ENCODE peak calls at places on chromosomes 1 and 21, in seven cellular contexts. K is AG10803, N is nephron progenitor cell, G is activated B cell treated with CpG ODN at 0.5 μM for 24 hours, C is breast epithelium, V is GM20000, U is cardiac muscle cell. D is an unnamed sample.

GRCh38 chr21:41621523-41621922 is 113.6 kb upstream of the TMPRSS2 start:
- DNase-seq in N (no peak), G (no peak), V (no peak), K (peak), C (no peak), U (no peak), D (no peak)

GRCh38 chr1:153429266-153430165 is 13.2 kb downstream of the S100A7A start:
- DNase-seq in V (no peak), N (no peak), K (no peak), C (no peak), G (no peak), U (no peak), D (no peak)

GRCh38 chr1:22886211-22886610 is 86.5 kb downstream of the LACTBL1 start:
- DNase-seq in K (peak), U (no peak), C (no peak), N (no peak), V (no peak), G (no peak), D (no peak)

GRCh38 chr1:219517031-219517430 is 95.9 kb downstream of the ZC3H11B start:
- DNase-seq in K (no peak), C (no peak), U (no peak), N (no peak), V (no peak), G (no peak), D (no peak)

GRCh38 chr1:223358826-223359225 is 5.2 kb downstream of the SUSD4 start:
- DNase-seq in N (no peak), U (no peak), K (no peak), V (no peak), G (no peak), C (no peak), D (no peak)

GRCh38 chr1:212234431-212235298 is 50.5 kb upstream of the PPP2R5A start:
- DNase-seq in U (peak), N (no peak), G (no peak), V (peak), K (peak), C (no peak), D (no peak)

GRCh38 chr1:145782166-145783099 is 41.5 kb downstream of the RNF115 start:
- DNase-seq in V (no peak), C (no peak), U (no peak), N (no peak), K (peak), G (no peak), D (no peak)

GRCh38 chr21:34035619-34036354 is 37.6 kb upstream of the MRPS6 start:
- DNase-seq in U (no peak), K (no peak), G (no peak), N (no peak), C (no peak), V (no peak), D (no peak)

GRCh38 chr1:20867062-20867461 is 80.0 kb upstream of the HP1BP3 start:
- DNase-seq in G (no peak), U (no peak), V (no peak), K (no peak), N (no peak), C (no peak), D (no peak)

GRCh38 chr1:26317612-26318337 is at the start of gene CD52:
- DNase-seq in V (peak), N (no peak), K (no peak), G (peak), U (no peak), C (no peak), D (no peak)

GRCh38 chr1:185559684-185560310 is 174.4 kb upstream of the HMCN1 start:
- DNase-seq in G (no peak), V (peak), K (peak), U (peak), C (no peak), N (no peak), D (peak)

GRCh38 chr1:156963621-156964020 is 43.2 kb downstream of the LRRC71 start:
- DNase-seq in K (peak), U (no peak), N (no peak), V (no peak), G (no peak), C (no peak), D (peak)

GRCh38 chr1:9314101-9314500 is 21.4 kb downstream of the SPSB1 start:
- DNase-seq in K (no peak), C (no peak), G (no peak), V (no peak), N (no peak), U (no peak), D (no peak)

GRCh38 chr21:41726970-41727783 is 39.7 kb downstream of the RIPK4 start:
- DNase-seq in U (no peak), K (peak), G (no peak), C (peak), N (no peak), V (no peak), D (no peak)

GRCh38 chr21:41802684-41803083 is 35.8 kb upstream of the RIPK4 start:
- DNase-seq in U (no peak), G (no peak), C (peak), V (no peak), K (peak), N (no peak), D (no peak)

GRCh38 chr1:1419812-1420653 is 1.0 kb downstream of the ANKRD65 start:
- DNase-seq in V (peak), U (no peak), C (no peak), G (no peak), K (no peak), N (peak), D (peak)

GRCh38 chr21:36916718-36917117 is 49.8 kb downstream of the HLCS start:
- DNase-seq in G (no peak), U (no peak), V (no peak), C (no peak), K (no peak), N (no peak), D (no peak)

GRCh38 chr1:209879539-209879938 is 51.8 kb downstream of the UTP25 start:
- DNase-seq in V (no peak), U (no peak), C (no peak), N (no peak), G (no peak), K (no peak), D (no peak)

GRCh38 chr21:41571938-41572510 is 64.1 kb upstream of the TMPRSS2 start:
- DNase-seq in G (no peak), N (no peak), U (no peak), V (no peak), K (no peak), C (no peak), D (no peak)

GRCh38 chr1:101105877-101106276 is 80.3 kb upstream of the DPH5 start:
- DNase-seq in G (no peak), U (no peak), N (no peak), K (peak), V (no peak), C (no peak), D (no peak)

GRCh38 chr1:244010191-244010590 is 40.9 kb upstream of the ZBTB18 start:
- DNase-seq in K (no peak), N (no peak), V (no peak), U (no peak), G (no peak), C (no peak), D (no peak)

GRCh38 chr1:12447301-12447700 is 170.7 kb downstream of the DHRS3 start:
- DNase-seq in C (no peak), N (no peak), U (no peak), G (no peak), V (no peak), K (peak), D (no peak)

GRCh38 chr1:66355756-66356155 is 178.2 kb upstream of the SGIP1 start:
- DNase-seq in G (no peak), N (no peak), U (no peak), K (no peak), V (no peak), C (no peak), D (no peak)

GRCh38 chr1:199512037-199512710 is 515.3 kb upstream of the NR5A2 start:
- DNase-seq in G (no peak), V (no peak), N (peak), U (no peak), C (no peak), K (no peak), D (no peak)

GRCh38 chr1:210663730-210664573 is 335.2 kb downstream of the HHAT start:
- DNase-seq in V (no peak), K (no peak), G (no peak), C (no peak), U (peak), N (no peak), D (no peak)

GRCh38 chr1:10867914-10868598 is 71.6 kb upstream of the CASZ1 start:
- DNase-seq in V (no peak), C (no peak), K (no peak), U (no peak), G (no peak), N (no peak), D (no peak)

GRCh38 chr1:13805431-13805830 is 105.4 kb downstream of the PRDM2 start:
- DNase-seq in K (no peak), U (no peak), V (no peak), C (no peak), N (no peak), G (no peak), D (no peak)

GRCh38 chr1:13808729-13809131 is 108.7 kb downstream of the PRDM2 start:
- DNase-seq in G (no peak), C (no peak), N (no peak), K (peak), U (peak), V (no peak), D (no peak)

GRCh38 chr1:13809461-13810159 is 109.6 kb downstream of the PRDM2 start:
- DNase-seq in N (no peak), C (no peak), G (no peak), U (no peak), K (no peak), V (no peak), D (no peak)

GRCh38 chr1:13806108-13806507 is 106.1 kb downstream of the PRDM2 start:
- DNase-seq in U (no peak), K (no peak), V (no peak), N (no peak), G (no peak), C (no peak), D (no peak)

GRCh38 chr1:13807213-13807612 is 107.2 kb downstream of the PRDM2 start:
- DNase-seq in U (peak), G (no peak), C (peak), N (peak), V (peak), K (peak), D (no peak)
- TF ChIP-seq CTCF in U (peak), G (no peak), C (peak), N (peak), V (peak), K (peak), D (peak)

GRCh38 chr21:45819478-45820170 is 161.9 kb upstream of the COL6A1 start:
- DNase-seq in N (no peak), G (no peak), C (peak), K (no peak), U (no peak), V (no peak), D (no peak)

GRCh38 chr21:45822002-45822397 is 159.6 kb upstream of the COL6A1 start:
- DNase-seq in G (no peak), N (no peak), U (no peak), K (no peak), V (no peak), C (no peak), D (no peak)

GRCh38 chr21:45818904-45819285 is 162.7 kb upstream of the COL6A1 start:
- DNase-seq in G (no peak), K (peak), V (no peak), C (peak), N (no peak), U (no peak), D (no peak)

GRCh38 chr21:45821315-45822001 is 160.1 kb upstream of the COL6A1 start:
- DNase-seq in V (no peak), N (no peak), G (no peak), C (no peak), K (no peak), U (no peak), D (no peak)

DNA sequence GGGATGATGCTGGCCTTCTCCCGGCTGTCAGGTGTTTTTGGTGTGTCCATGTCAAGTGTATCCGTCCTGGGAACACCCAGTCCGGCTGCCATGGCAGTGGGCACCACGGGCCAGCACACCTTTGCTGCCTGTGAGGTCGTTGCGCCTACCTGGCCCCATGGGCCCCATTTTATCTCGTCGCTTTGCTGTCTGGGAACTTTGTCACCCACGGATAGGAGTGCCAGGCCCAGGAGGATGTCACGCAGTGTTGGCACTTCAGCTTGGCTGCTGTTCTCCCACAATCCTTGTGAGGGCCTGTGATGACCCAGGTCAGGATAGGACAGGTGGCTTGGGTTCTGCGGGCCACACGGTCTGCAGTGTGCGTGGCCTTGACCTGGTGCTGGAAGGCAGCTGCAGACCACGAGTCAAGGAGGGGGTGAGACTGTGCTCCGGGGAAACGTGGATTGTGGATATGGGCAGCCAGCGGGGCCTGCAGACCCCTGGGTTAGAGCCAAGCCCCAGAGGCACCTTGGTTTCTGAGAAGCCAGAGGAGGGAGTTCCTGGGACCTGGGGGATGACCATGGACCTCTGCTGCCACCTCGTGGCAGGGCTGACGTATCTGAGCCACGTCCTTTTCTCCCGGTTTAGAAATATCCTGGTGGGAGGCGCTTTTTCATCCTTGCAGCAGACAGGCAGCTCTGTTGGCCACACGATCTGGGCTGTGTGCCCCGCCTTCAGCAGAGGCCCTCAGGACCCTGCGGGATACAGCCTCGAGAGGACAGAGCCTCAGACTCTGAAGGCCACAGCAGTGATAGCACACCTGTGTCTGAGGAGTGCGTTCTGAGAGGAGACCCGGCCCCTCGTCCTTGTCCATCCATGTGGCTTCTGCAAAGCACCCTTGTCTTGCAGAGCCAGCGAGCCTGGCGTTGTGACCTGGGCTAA is 161.1 kb upstream of the COL6A1 start:
- DNase-seq in N (peak), U (peak), K (peak), G (peak), V (peak), C (peak), D (peak)
- TF ChIP-seq CTCF in N (peak), U (peak), K (peak), G (no peak), V (peak), C (peak), D (peak)

GRCh38 chr21:44801468-44802395 is at the start of gene UBE2G2:
- DNase-seq in C (peak), G (peak), N (peak), V (peak), K (peak), U (peak), D (peak)

GRCh38 chr21:44802396-44803153 is 955 bp upstream of the UBE2G2 start:
- DNase-seq in N (peak), C (no peak), V (peak), K (no peak), G (no peak), U (peak), D (no peak)

GRCh38 chr21:44797775-44798174 is 3.8 kb downstream of the UBE2G2 start:
- DNase-seq in K (no peak), U (no peak), N (no peak), V (no peak), G (no peak), C (no peak), D (no peak)

GRCh38 chr21:44800971-44801467 is 601 bp downstream of the UBE2G2 start:
- DNase-seq in V (peak), C (no peak), N (peak), K (peak), U (peak), G (no peak), D (no peak)

DNA sequence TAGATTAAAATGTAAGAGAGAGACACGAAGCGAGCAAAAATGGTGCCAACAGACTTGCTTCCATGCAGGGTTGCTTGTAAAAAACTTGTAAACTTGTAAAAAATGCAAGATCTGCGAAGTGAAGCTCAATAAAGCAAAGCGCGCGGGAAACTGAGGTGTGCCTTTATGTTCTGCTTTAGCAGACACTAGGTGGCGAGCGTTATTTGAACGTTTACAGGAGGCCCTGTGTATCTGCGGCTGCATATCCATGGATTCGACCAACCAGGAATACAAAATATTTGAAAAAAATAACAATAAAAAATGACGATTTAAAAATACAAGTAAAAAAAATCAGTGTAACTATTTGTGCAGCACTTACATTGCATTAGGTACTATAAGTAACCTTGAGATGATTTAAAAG is 1.5 kb downstream of the UBE2G2 start:
- DNase-seq in G (no peak), V (no peak), N (no peak), C (no peak), K (peak), U (peak), D (no peak)
- TF ChIP-seq CTCF in G (no peak), V (no peak), N (no peak), C (peak), K (peak), U (peak), D (peak)

DNA sequence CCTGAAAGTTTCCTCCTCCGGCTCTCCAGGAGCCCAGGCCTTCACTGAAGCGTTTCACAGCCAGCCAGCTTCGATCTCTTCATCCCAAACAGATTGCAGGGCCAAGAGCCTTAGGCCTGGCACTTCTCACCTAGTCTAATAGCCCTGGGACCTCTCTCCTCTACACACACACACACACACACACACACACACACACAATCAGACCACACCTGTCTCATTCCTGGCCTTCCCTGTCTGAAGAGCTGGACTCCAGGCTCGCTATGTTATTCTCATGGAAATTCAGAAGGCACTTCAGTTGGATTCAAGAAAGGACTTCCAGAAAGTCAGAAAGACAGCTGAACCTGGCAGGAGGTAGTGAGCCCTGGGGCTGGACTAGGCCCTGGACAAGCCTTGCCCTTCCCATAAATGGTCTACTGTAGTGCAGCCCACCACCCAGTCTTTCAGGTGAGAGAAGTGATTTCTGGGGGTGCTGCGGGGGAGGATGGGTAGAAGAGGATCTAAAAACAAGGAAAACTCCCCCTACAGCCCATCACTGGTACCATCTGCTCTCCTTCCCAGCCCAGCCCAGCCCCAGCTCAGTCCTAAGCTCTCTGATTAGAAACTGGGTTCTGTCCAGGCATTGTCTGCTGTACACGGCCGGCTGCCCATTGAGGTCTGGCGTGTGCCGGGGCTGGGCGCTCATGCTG is 2.7 kb downstream of the KIF21B start:
- DNase-seq in C (no peak), V (no peak), N (peak), K (no peak), U (no peak), G (no peak), D (no peak)
- TF ChIP-seq CTCF in C (no peak), V (peak), N (peak), K (peak), U (peak), G (no peak), D (peak)

GRCh38 chr1:110212165-110213142 is 2.3 kb downstream of the KCNC4 start:
- DNase-seq in V (no peak), K (no peak), G (peak), N (peak), C (no peak), U (no peak), D (no peak)
- TF ChIP-seq CTCF in V (no peak), K (no peak), G (no peak), N (no peak), C (no peak), U (no peak), D (no peak)

DNA sequence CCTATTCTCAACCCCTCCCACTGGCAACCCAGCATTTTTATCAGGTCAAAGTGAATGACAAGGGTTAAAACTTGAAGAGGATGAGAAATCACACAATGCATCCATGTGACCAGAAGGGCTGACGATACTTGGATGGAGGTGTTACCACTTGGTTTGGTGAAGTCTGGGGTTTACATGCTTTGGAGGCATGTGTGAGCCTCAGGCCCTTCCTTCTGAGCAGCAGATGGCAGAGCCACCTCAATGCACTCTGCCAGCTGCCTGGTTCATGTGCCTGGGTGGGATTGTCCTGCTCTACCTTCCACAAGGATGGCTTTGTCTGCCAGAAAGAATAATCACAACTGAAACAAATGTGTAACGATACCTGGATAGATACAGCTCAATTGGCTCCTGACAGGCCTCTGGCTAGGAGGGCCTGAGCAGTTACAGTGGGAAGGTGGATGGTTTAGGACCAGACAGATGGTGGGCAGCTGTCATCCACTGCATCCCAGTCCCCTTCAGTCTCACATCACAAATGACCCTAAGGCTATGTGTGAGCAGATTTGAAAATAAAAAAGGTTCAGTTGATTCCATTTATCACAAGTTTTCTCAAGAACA is 51.5 kb upstream of the CNIH3 start:
- DNase-seq in G (no peak), U (no peak), N (no peak), C (no peak), V (no peak), K (no peak), D (no peak)
- TF ChIP-seq CTCF in G (no peak), U (no peak), N (no peak), C (no peak), V (no peak), K (no peak), D (no peak)

D was measured in lower lobe of right lung.